ENCODE peak calls at places on chromosomes 4 and X, in five cellular contexts. One of them, this sample, is unnamed.

GRCh38 chrX:53605004-53605403 is 81.5 kb downstream of the HUWE1 start:
- DNase-seq in H9: no peak
- DNase-seq in neuronal stem cell: no peak
- DNase-seq in IMR-90: peak; percentile 1
- DNase-seq in mesendoderm: no peak
- DNase-seq in this sample: no peak

GRCh38 chr4:14404730-14405129 is 597.6 kb upstream of the CPEB2 start:
- DNase-seq in IMR-90: no peak
- DNase-seq in H9: no peak
- DNase-seq in mesendoderm: no peak
- DNase-seq in neuronal stem cell: no peak
- DNase-seq in this sample: no peak

GRCh38 chrX:103254171-103254824 is 657 bp downstream of the TCEAL8 start:
- DNase-seq in mesendoderm: peak; percentile 98
- DNase-seq in H9: peak; percentile 98
- DNase-seq in IMR-90: peak; percentile 23
- DNase-seq in neuronal stem cell: peak; percentile 45
- DNase-seq in this sample: peak; percentile 32

GRCh38 chrX:44012484-44013096 is 39.4 kb upstream of the NDP start:
- DNase-seq in mesendoderm: no peak
- DNase-seq in IMR-90: peak; percentile 41
- DNase-seq in neuronal stem cell: no peak
- DNase-seq in H9: no peak
- DNase-seq in this sample: peak; percentile 4

GRCh38 chr4:59597536-59598232 is 1602.4 kb upstream of the ADGRL3 start:
- DNase-seq in H9: no peak
- DNase-seq in neuronal stem cell: no peak
- DNase-seq in mesendoderm: no peak
- DNase-seq in IMR-90: no peak
- DNase-seq in this sample: no peak

GRCh38 chr4:6087669-6088068 is 69.4 kb upstream of the C4orf50 start:
- DNase-seq in neuronal stem cell: peak; percentile 42
- DNase-seq in H9: peak; percentile 81
- DNase-seq in IMR-90: peak; percentile 28
- DNase-seq in mesendoderm: peak; percentile 85
- DNase-seq in this sample: peak; percentile 31

GRCh38 chr4:168197926-168198325 is 105.6 kb downstream of the ANXA10 start:
- DNase-seq in IMR-90: peak; percentile 6
- DNase-seq in mesendoderm: no peak
- DNase-seq in neuronal stem cell: no peak
- DNase-seq in H9: no peak
- DNase-seq in this sample: no peak

GRCh38 chr4:44320833-44321232 is 127.8 kb downstream of the KCTD8 start:
- DNase-seq in IMR-90: no peak
- DNase-seq in mesendoderm: no peak
- DNase-seq in H9: no peak
- DNase-seq in neuronal stem cell: no peak
- DNase-seq in this sample: no peak

GRCh38 chr4:113141901-113142346 is 92.5 kb downstream of the ANK2 start:
- DNase-seq in IMR-90: peak; percentile 43
- DNase-seq in mesendoderm: no peak
- DNase-seq in H9: no peak
- DNase-seq in neuronal stem cell: no peak
- DNase-seq in this sample: no peak

GRCh38 chr4:177728361-177729152 is 286.3 kb upstream of the AGA start:
- DNase-seq in IMR-90: no peak
- DNase-seq in H9: no peak
- DNase-seq in mesendoderm: peak; percentile 5
- DNase-seq in neuronal stem cell: no peak
- DNase-seq in this sample: peak; percentile 16

GRCh38 chrX:48538641-48539344 is 721 bp upstream of the TBC1D25 start:
- DNase-seq in neuronal stem cell: no peak
- DNase-seq in H9: no peak
- DNase-seq in mesendoderm: no peak
- DNase-seq in IMR-90: no peak
- DNase-seq in this sample: no peak

GRCh38 chr4:150106886-150107285 is 28.6 kb downstream of the DCLK2 start:
- DNase-seq in neuronal stem cell: no peak
- DNase-seq in IMR-90: no peak
- DNase-seq in mesendoderm: no peak
- DNase-seq in H9: no peak
- DNase-seq in this sample: no peak

GRCh38 chr4:38728651-38729141 is 54.1 kb downstream of the TLR10 start:
- DNase-seq in IMR-90: no peak
- DNase-seq in H9: peak; percentile 54
- DNase-seq in mesendoderm: peak; percentile 72
- DNase-seq in neuronal stem cell: no peak
- DNase-seq in this sample: no peak

GRCh38 chrX:15815779-15816452 is 25.6 kb downstream of the ZRSR2 start:
- DNase-seq in H9: peak; percentile 60
- DNase-seq in IMR-90: peak; percentile 33
- DNase-seq in neuronal stem cell: peak; percentile 3
- DNase-seq in mesendoderm: peak; percentile 87
- DNase-seq in this sample: peak; percentile 55

GRCh38 chr4:101471201-101471600 is 123.9 kb upstream of the PPP3CA start:
- DNase-seq in neuronal stem cell: no peak
- DNase-seq in IMR-90: no peak
- DNase-seq in mesendoderm: no peak
- DNase-seq in H9: no peak
- DNase-seq in this sample: no peak

GRCh38 chr4:98491862-98492554 is 166.4 kb downstream of the TSPAN5 start:
- DNase-seq in mesendoderm: peak; percentile 29
- DNase-seq in neuronal stem cell: no peak
- DNase-seq in H9: no peak
- DNase-seq in IMR-90: no peak
- DNase-seq in this sample: no peak

GRCh38 chrX:155938132-155938531 is 57.0 kb downstream of the VAMP7 start:
- DNase-seq in mesendoderm: no peak
- DNase-seq in neuronal stem cell: no peak
- DNase-seq in IMR-90: no peak
- DNase-seq in H9: no peak
- DNase-seq in this sample: no peak

GRCh38 chr4:99383833-99384392 is 31.4 kb upstream of the ADH1C start:
- DNase-seq in IMR-90: peak; percentile 97
- DNase-seq in neuronal stem cell: no peak
- DNase-seq in H9: no peak
- DNase-seq in mesendoderm: no peak
- DNase-seq in this sample: no peak

GRCh38 chrX:85052636-85053343 is 49.1 kb downstream of the APOOL start:
- DNase-seq in mesendoderm: peak; percentile 9
- DNase-seq in H9: no peak
- DNase-seq in neuronal stem cell: no peak
- DNase-seq in IMR-90: peak; percentile 86
- DNase-seq in this sample: peak; percentile 11

GRCh38 chr4:168587326-168588125 is 90.7 kb downstream of the PALLD start:
- DNase-seq in neuronal stem cell: no peak
- DNase-seq in IMR-90: peak; percentile 88
- DNase-seq in H9: no peak
- DNase-seq in mesendoderm: peak; percentile 82
- DNase-seq in this sample: peak; percentile 92

GRCh38 chrX:111086521-111087127 is 9.4 kb upstream of the PAK3 start:
- DNase-seq in mesendoderm: no peak
- DNase-seq in IMR-90: no peak
- DNase-seq in neuronal stem cell: peak; percentile 11
- DNase-seq in H9: no peak
- DNase-seq in this sample: no peak

GRCh38 chrX:153338836-153339235 is 4.9 kb downstream of the ZNF275 start:
- DNase-seq in H9: no peak
- DNase-seq in mesendoderm: no peak
- DNase-seq in neuronal stem cell: no peak
- DNase-seq in IMR-90: no peak
- DNase-seq in this sample: no peak

GRCh38 chr4:152528060-152528459 is 7.8 kb downstream of the FBXW7 start:
- DNase-seq in H9: no peak
- DNase-seq in neuronal stem cell: no peak
- DNase-seq in IMR-90: no peak
- DNase-seq in mesendoderm: no peak
- DNase-seq in this sample: no peak

GRCh38 chr4:38328963-38329729 is 334.9 kb upstream of the KLF3 start:
- DNase-seq in mesendoderm: no peak
- DNase-seq in neuronal stem cell: no peak
- DNase-seq in H9: no peak
- DNase-seq in IMR-90: no peak
- DNase-seq in this sample: no peak

GRCh38 chr4:141802324-141802723 is 165.9 kb downstream of the IL15 start:
- DNase-seq in mesendoderm: no peak
- DNase-seq in H9: no peak
- DNase-seq in IMR-90: peak; percentile 82
- DNase-seq in neuronal stem cell: no peak
- DNase-seq in this sample: peak; percentile 61

GRCh38 chrX:125101971-125102750 is 217.5 kb upstream of the TEX13C start:
- DNase-seq in IMR-90: no peak
- DNase-seq in neuronal stem cell: no peak
- DNase-seq in H9: no peak
- DNase-seq in mesendoderm: no peak
- DNase-seq in this sample: no peak

GRCh38 chrX:9829308-9830267 is 43.4 kb downstream of the SHROOM2 start:
- DNase-seq in mesendoderm: no peak
- DNase-seq in H9: no peak
- DNase-seq in neuronal stem cell: no peak
- DNase-seq in IMR-90: peak; percentile 82
- DNase-seq in this sample: peak; percentile 83

GRCh38 chrX:19709117-19709811 is 178.1 kb downstream of the SH3KBP1 start:
- DNase-seq in H9: no peak
- DNase-seq in IMR-90: no peak
- DNase-seq in mesendoderm: no peak
- DNase-seq in neuronal stem cell: no peak
- DNase-seq in this sample: no peak

GRCh38 chr4:24781999-24782745 is 13.2 kb upstream of the SOD3 start:
- DNase-seq in neuronal stem cell: no peak
- DNase-seq in mesendoderm: no peak
- DNase-seq in H9: no peak
- DNase-seq in IMR-90: no peak
- DNase-seq in this sample: no peak

DNA sequence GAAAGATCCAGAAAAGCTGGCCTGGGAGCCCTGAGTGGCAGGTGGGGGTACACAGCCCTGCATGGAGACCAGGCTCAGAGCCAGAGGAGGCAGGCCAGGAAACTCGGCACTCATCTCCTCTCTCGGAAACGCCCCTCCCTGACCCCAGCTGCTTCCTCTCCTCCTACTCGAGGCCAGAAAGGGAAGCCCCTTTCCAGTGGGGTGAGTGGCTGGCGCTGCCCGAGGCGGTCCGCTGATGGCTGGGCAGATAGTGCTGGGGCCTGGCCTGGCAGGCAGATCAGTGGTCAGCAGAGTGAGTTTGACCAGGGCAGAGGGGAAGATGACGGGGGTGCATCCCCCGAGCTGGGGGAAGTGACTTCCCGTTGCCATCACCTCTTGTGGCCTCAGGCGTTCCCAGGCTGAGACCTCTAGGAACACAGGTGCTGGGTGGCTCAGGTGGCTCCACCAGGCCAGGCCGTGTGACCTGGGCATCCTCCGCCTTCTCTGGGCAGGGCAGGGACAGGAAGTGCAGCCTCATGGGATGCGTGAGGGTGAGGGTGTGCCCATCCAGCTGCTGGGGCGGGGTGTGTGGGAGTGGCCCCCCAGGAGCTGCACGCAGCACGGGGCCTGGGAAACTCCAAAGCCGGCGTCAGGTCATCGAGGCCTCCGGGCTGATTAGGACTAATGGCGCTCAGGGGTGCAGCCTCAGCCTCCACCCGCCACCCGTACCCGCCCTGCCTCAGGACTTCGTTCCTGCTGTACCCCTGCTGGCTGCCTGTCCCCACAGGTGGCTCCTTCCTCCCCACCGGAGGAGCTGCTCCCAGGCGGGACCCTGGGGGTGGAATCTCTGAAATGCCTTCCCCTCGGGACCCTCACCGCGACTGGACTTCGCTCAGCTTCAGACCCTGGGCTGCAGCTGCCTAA is 5.8 kb downstream of the SH3BP2 start:
- DNase-seq in neuronal stem cell: no peak
- DNase-seq in IMR-90: no peak
- DNase-seq in mesendoderm: no peak
- DNase-seq in H9: no peak
- DNase-seq in this sample: peak; percentile 32
- H3K4me1 ChIP-seq in neuronal stem cell: peaks cover 19% of the 10 kb centered on the region
- H3K4me1 ChIP-seq in IMR-90: peaks cover 60% of the 10 kb centered on the region
- H3K4me1 ChIP-seq in mesendoderm: peaks cover 2% of the 10 kb centered on the region
- H3K4me1 ChIP-seq in H9: no peaks in the 10 kb centered on the region
- H3K4me1 ChIP-seq in this sample: peaks cover 40% of the 10 kb centered on the region

DNA sequence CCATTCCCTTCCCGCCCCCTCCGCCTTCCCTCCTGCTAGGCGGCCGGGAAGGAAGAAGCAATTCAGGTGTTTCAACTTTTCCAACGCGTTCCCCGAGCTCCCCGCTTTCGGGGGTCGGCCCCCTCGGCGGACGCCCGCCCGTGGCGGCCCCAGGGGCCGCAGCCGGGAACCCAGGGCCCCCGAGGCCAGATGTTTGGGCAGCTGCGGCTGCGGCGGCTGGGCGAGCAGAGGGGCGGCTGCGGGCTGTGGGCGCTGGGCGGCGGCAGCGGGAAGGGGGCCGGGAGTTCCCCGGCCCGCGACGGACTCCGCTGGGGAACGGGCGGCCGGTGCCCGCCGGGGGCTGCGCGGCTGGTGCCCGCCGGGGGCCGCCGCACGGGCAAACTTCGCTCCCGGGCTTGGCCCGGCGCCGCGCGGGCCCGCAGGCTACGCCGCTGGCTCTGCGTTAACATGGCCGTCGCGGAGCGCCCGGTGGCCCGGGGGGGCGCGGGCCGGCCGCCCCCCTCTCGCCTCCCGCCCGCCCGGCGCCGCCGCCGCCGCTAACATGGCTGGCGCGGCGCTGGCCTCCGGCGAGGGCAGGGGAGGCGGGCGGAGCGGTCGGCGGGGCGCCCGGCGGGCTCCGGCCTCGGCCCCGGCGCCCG is 510 bp downstream of the HMGB3 start:
- DNase-seq in H9: no peak
- DNase-seq in mesendoderm: no peak
- DNase-seq in IMR-90: no peak
- DNase-seq in neuronal stem cell: no peak
- DNase-seq in this sample: no peak
- H2BK5ac ChIP-seq in H9: no peak overlapping the region
- H2BK5ac ChIP-seq in mesendoderm: no peak overlapping the region
- H2BK5ac ChIP-seq in IMR-90: no peak overlapping the region
- H2BK5ac ChIP-seq in neuronal stem cell: no peak overlapping the region
- H2BK5ac ChIP-seq in this sample: peak overlapping the region; percentile 63

DNA sequence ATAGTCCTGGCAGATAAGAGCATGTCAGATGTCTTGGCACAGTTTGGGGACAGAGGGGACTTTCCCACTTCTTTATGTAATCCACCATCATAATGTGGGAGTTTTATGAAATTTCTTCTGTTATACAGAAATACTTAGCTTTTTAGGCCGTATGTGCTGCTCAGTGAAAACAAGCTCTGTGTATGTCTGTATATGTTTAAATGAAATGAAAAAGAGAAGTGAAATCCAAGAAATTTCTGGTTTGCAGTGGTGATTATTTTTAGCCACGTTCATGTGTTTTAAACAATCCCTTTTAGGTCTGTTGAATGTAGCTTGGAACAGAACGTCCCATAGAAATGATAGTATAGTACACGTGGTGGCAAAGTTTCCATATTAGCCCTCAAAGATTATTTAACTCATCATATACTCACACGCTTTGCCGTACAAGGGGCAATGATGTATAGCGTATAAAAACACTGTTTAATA is 41.0 kb downstream of the GAB1 start:
- DNase-seq in H9: no peak
- DNase-seq in IMR-90: no peak
- DNase-seq in neuronal stem cell: no peak
- DNase-seq in mesendoderm: no peak
- DNase-seq in this sample: no peak
- H3K4me1 ChIP-seq in H9: peaks cover 8% of the 10 kb centered on the region
- H3K4me1 ChIP-seq in IMR-90: peaks cover 15% of the 10 kb centered on the region
- H3K4me1 ChIP-seq in neuronal stem cell: peaks cover 10% of the 10 kb centered on the region
- H3K4me1 ChIP-seq in mesendoderm: peaks cover 6% of the 10 kb centered on the region
- H3K4me1 ChIP-seq in this sample: peaks cover 22% of the 10 kb centered on the region

GRCh38 chr4:165328101-165328425 is 594 bp downstream of the MSMO1 start:
- DNase-seq in H9: no peak
- DNase-seq in IMR-90: no peak
- DNase-seq in neuronal stem cell: no peak
- DNase-seq in mesendoderm: no peak
- DNase-seq in this sample: peak; percentile 72
- H2BK5ac ChIP-seq in H9: no peak overlapping the region
- H2BK5ac ChIP-seq in IMR-90: peak overlapping the region; percentile 51
- H2BK5ac ChIP-seq in neuronal stem cell: peak overlapping the region; percentile 95
- H2BK5ac ChIP-seq in mesendoderm: peak overlapping the region; percentile 72
- H2BK5ac ChIP-seq in this sample: peak overlapping the region; percentile 98